ENCODE peak calls at places on chromosomes 11 and 22, in five cellular contexts. I is HCT116, Y is H1, O is mammary epithelial cell, D is fibroblast of lung. C is an unnamed sample.

GRCh38 chr11:84398017-84398626 is 1112.0 kb upstream of the CCDC90B start:
- DNase-seq in I (no peak), Y (no peak), O (peak; percentile 4), D (no peak), C (peak; percentile 41)

GRCh38 chr11:104870910-104871309 is 27.4 kb downstream of the CASP12 start:
- DNase-seq in I (no peak), Y (no peak), O (no peak), D (peak; percentile 29), C (peak; percentile 36)

GRCh38 chr11:109794501-109794900 is 298.7 kb upstream of the ZC3H12C start:
- DNase-seq in I (no peak), Y (no peak), O (no peak), D (no peak), C (no peak)

GRCh38 chr11:34654491-34655334 is 33.8 kb downstream of the EHF start:
- DNase-seq in I (peak; percentile 81), Y (no peak), O (peak; percentile 71), D (peak; percentile 90), C (no peak)

GRCh38 chr11:64855596-64856304 is 11.3 kb upstream of the CDC42BPG start:
- DNase-seq in I (no peak), Y (no peak), O (no peak), D (no peak), C (no peak)

GRCh38 chr11:94706211-94706610 is 61.9 kb upstream of the AMOTL1 start:
- DNase-seq in I (no peak), Y (no peak), O (peak; percentile 95), D (no peak), C (no peak)

GRCh38 chr11:76459846-76460245 is 15.0 kb downstream of the EMSY start:
- DNase-seq in I (no peak), Y (no peak), O (no peak), D (no peak), C (no peak)

GRCh38 chr11:134949716-134950115 is 537.7 kb upstream of the B3GAT1 start:
- DNase-seq in I (no peak), Y (no peak), O (no peak), D (peak; percentile 24), C (no peak)

GRCh38 chr11:59510917-59511589 is at the start of gene OR4D9:
- DNase-seq in I (no peak), Y (no peak), O (no peak), D (no peak), C (no peak)

GRCh38 chr22:35310556-35311550 is 11.2 kb downstream of the TOM1 start:
- DNase-seq in I (no peak), Y (no peak), O (no peak), D (no peak), C (peak; percentile 76)

GRCh38 chr11:13338437-13339069 is 61.0 kb downstream of the BMAL1 start:
- DNase-seq in I (no peak), Y (no peak), O (peak; percentile 76), D (peak; percentile 65), C (peak; percentile 21)

GRCh38 chr11:30983810-30984441 is 385.6 kb downstream of the DCDC1 start:
- DNase-seq in I (no peak), Y (no peak), O (no peak), D (no peak), C (no peak)

GRCh38 chr11:59918987-59919589 is 19.1 kb upstream of the OOSP1 start:
- DNase-seq in I (peak; percentile 56), Y (peak; percentile 55), O (peak; percentile 68), D (no peak), C (peak; percentile 57)

GRCh38 chr11:36037031-36037430 is 93.2 kb downstream of the LDLRAD3 start:
- DNase-seq in I (no peak), Y (no peak), O (peak; percentile 34), D (no peak), C (no peak)

DNA sequence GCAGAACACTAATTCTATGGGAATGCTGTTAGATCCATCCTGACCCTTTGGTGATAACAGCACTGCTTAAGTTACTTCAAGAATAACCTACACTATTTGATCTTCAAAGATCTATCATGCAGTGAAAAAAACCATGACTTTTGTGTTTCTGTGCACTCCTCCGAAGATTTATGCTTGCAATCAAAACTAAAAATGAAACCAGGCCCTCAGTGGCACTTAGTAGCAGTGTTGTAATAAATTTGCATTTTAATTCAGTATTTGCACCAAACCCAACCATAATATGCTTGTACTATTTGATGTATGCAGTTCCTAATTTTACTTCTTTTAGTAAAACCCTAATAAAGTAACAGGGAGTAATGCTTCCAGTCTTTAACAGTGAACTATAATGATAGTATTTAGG is 130.7 kb downstream of the SOX6 start:
- DNase-seq in I (no peak), Y (no peak), O (no peak), D (no peak), C (peak; percentile 32)
- TF ChIP-seq EZH2 in I (no peak), Y (no peak), O (no peak), D (no peak), C (no peak)

GRCh38 chr22:32175751-32176644 is 16.9 kb upstream of the C22orf42 start:
- DNase-seq in I (no peak), Y (peak; percentile 80), O (no peak), D (no peak), C (no peak)
- TF ChIP-seq EZH2 in I (no peak), Y (peak; percentile 28), O (no peak), D (no peak), C (no peak)

GRCh38 chr11:130162733-130163132 is 3.2 kb downstream of the ST14 start:
- DNase-seq in I (no peak), Y (no peak), O (peak; percentile 84), D (peak; percentile 63), C (peak; percentile 82)

GRCh38 chr11:130159139-130159538 is 443 bp upstream of the ST14 start:
- DNase-seq in I (no peak), Y (peak; percentile 58), O (no peak), D (no peak), C (no peak)

GRCh38 chr11:130161441-130161840 is 1.9 kb downstream of the ST14 start:
- DNase-seq in I (no peak), Y (no peak), O (no peak), D (no peak), C (no peak)

GRCh38 chr11:130159657-130160459 is at the start of gene ST14:
- DNase-seq in I (no peak), Y (peak; percentile 72), O (peak; percentile 82), D (no peak), C (peak; percentile 74)

DNA sequence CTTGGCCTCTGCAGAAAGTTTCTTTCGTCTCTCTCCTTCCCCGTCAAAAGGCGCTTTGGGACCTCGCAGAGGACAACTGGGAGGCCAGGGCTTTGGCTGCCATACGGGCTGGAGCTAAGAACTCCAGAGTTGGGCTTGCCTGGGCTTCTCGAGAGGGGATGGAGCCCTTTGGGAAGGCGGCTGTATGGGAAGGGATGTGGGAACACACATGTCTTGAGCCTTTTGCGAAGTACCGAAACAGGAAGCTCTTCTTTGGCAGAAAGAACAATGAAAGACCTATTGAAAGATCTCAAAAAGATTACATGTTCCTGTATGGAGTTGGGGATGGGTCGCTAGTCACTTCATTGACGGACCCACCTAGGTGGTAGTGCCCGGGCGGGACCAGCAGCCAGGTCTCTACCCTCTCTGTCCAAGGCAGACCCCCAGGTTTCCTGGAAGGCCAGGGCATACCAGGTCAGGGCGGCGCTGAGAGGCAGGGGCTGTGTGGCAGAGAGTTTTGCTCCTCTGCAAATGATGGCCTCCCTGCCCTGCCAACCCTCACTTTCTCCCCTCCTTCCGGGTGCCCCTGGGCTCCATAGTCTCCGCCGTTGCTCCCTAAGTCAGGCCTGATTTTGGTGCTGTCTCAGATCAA is 993 bp downstream of the ST14 start:
- DNase-seq in I (no peak), Y (peak; percentile 62), O (peak; percentile 27), D (no peak), C (peak; percentile 24)
- TF ChIP-seq EZH2 in I (no peak), Y (peak; percentile 47), O (no peak), D (peak; percentile 62), C (no peak)

DNA sequence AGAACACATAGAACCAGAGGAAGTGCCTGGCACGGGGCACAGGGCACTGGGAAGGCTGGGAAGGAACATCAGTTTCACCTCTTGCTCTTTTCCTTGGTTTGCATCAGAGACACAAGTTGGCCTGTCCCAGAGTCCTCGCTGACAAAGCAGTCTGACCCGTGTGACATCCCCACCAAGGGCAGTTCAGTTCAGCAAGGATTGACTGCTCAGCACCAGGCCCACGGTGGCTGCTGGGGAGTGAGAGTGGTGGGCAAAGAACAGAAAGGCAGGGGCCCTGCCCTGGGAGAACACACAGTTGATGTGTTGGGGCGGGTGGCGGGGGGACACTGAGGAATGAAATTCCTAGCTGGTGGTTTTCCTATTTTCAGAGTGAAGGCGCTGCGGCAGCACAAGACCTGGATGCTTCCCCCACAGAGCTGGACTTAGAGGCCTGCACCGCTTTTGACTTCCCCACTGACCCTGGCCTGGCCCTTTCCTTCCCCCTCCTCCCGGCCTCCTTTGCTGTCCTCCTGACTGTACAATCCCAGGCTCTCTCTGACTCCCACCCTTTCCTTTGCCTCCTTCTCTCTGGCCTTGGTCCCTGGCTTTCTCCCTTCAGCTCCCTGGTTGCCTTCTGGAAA is 2.2 kb upstream of the TMPRSS13 start:
- DNase-seq in I (no peak), Y (no peak), O (no peak), D (no peak), C (no peak)
- TF ChIP-seq EZH2 in I (no peak), Y (no peak), O (no peak), D (no peak), C (no peak)

DNA sequence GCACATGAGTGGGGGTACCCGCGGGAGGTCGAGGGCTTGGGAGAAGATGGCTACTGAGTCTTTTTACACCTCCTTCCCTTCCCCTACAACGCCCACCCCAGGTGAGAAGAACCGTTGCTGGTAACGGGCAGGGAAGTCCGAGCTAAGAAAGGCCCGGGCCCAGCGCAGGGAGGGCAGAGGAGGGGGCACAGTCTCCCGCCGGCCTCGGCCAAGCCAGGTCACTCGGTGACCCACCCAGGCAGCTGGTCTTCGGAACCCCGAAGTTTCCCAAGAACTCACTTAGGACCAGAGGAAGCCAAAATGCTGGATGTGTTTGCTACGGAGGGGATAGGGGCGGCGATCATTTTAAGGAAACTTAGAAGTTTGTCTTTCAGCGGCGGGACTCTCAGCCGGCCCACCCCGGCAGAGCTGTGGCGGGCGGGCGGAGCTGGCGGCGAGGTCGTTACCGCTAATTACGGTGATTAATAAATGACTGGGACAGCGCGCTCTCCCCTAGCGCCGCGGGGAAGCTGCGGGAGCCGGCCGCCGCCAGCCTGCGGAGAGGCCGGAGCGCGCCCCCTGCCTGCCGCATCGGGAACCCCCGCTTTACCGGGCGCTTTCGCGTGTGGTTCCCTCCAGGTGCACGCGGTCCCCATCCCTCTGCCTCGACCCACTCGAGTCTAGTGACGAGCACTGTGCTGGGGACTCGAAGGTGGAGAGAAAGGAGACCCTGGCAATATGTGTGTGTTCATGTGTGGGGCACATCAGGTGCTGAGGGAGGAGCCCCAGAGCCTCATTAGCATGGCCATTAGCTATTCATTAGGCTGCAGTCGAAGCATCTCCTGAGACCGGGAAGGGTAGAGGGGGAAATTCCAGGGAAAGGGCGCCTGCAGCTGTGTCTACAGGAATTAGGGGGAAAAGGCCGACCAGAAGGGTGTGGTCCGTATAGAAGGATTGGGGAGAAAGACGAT is 945 bp downstream of the ROBO3 start:
- DNase-seq in I (no peak), Y (peak; percentile 89), O (no peak), D (peak; percentile 27), C (peak; percentile 15)
- TF ChIP-seq EZH2 in I (no peak), Y (no peak), O (peak; percentile 18), D (peak; percentile 84), C (no peak)

GRCh38 chr22:20965104-20965887 is 1.8 kb upstream of the AIFM3 start:
- DNase-seq in I (no peak), Y (peak; percentile 66), O (no peak), D (no peak), C (no peak)
- TF ChIP-seq EZH2 in I (no peak), Y (peak; percentile 48), O (no peak), D (peak; percentile 97), C (no peak)

C was measured in MM.1S.